ENCODE peak calls at places on chromosomes 13 and 19, in seven cellular contexts. One of them, this sample, is unnamed.

GRCh38 chr13:41848435-41849255 is 112.3 kb downstream of the VWA8 start:
- DNase-seq in HAP-1: no peak
- DNase-seq in midbrain: no peak
- DNase-seq in ACHN: peak
- DNase-seq in T1000: no peak
- DNase-seq in esophagus squamous epithelium: no peak
- DNase-seq in activated T-helper 2 cell treated with anti-CD3 and anti-CD28 coated beads, Interferon-gamma antibody, Interleukin-2, Interleukin-4, amounts not matched to agents 10 μg/mL and 5 μg/mL and 100 μg/mL, durations not matched to agents 14 hours and 24 hours and 36 hours: no peak
- DNase-seq in this sample: peak

GRCh38 chr13:39259371-39259770 is 221.1 kb downstream of the NHLRC3 start:
- DNase-seq in T1000: no peak
- DNase-seq in HAP-1: no peak
- DNase-seq in esophagus squamous epithelium: no peak
- DNase-seq in midbrain: no peak
- DNase-seq in ACHN: no peak
- DNase-seq in activated T-helper 2 cell treated with anti-CD3 and anti-CD28 coated beads, Interferon-gamma antibody, Interleukin-2, Interleukin-4, amounts not matched to agents 10 μg/mL and 5 μg/mL and 100 μg/mL, durations not matched to agents 14 hours and 24 hours and 36 hours: no peak
- DNase-seq in this sample: no peak

GRCh38 chr19:10501971-10502523 is 1.1 kb downstream of the KEAP1 start:
- DNase-seq in esophagus squamous epithelium: no peak
- DNase-seq in midbrain: peak
- DNase-seq in activated T-helper 2 cell treated with anti-CD3 and anti-CD28 coated beads, Interferon-gamma antibody, Interleukin-2, Interleukin-4, amounts not matched to agents 10 μg/mL and 5 μg/mL and 100 μg/mL, durations not matched to agents 14 hours and 24 hours and 36 hours: no peak
- DNase-seq in ACHN: peak
- DNase-seq in HAP-1: peak
- DNase-seq in T1000: no peak
- DNase-seq in this sample: peak

GRCh38 chr13:82772802-82773201 is 1109.5 kb downstream of the SLITRK1 start:
- DNase-seq in activated T-helper 2 cell treated with anti-CD3 and anti-CD28 coated beads, Interferon-gamma antibody, Interleukin-2, Interleukin-4, amounts not matched to agents 10 μg/mL and 5 μg/mL and 100 μg/mL, durations not matched to agents 14 hours and 24 hours and 36 hours: no peak
- DNase-seq in esophagus squamous epithelium: no peak
- DNase-seq in midbrain: no peak
- DNase-seq in ACHN: no peak
- DNase-seq in T1000: no peak
- DNase-seq in HAP-1: no peak
- DNase-seq in this sample: peak

GRCh38 chr13:22278336-22278929 is 607.6 kb downstream of the FGF9 start:
- DNase-seq in activated T-helper 2 cell treated with anti-CD3 and anti-CD28 coated beads, Interferon-gamma antibody, Interleukin-2, Interleukin-4, amounts not matched to agents 10 μg/mL and 5 μg/mL and 100 μg/mL, durations not matched to agents 14 hours and 24 hours and 36 hours: peak
- DNase-seq in esophagus squamous epithelium: no peak
- DNase-seq in HAP-1: no peak
- DNase-seq in T1000: no peak
- DNase-seq in midbrain: peak
- DNase-seq in ACHN: peak
- DNase-seq in this sample: peak

GRCh38 chr13:23741879-23742510 is 147.2 kb downstream of the MIPEP start:
- DNase-seq in HAP-1: peak
- DNase-seq in esophagus squamous epithelium: no peak
- DNase-seq in ACHN: peak
- DNase-seq in T1000: no peak
- DNase-seq in activated T-helper 2 cell treated with anti-CD3 and anti-CD28 coated beads, Interferon-gamma antibody, Interleukin-2, Interleukin-4, amounts not matched to agents 10 μg/mL and 5 μg/mL and 100 μg/mL, durations not matched to agents 14 hours and 24 hours and 36 hours: no peak
- DNase-seq in midbrain: no peak
- DNase-seq in this sample: no peak

GRCh38 chr13:101916108-101916757 is 463.8 kb downstream of the ITGBL1 start:
- DNase-seq in midbrain: no peak
- DNase-seq in activated T-helper 2 cell treated with anti-CD3 and anti-CD28 coated beads, Interferon-gamma antibody, Interleukin-2, Interleukin-4, amounts not matched to agents 10 μg/mL and 5 μg/mL and 100 μg/mL, durations not matched to agents 14 hours and 24 hours and 36 hours: no peak
- DNase-seq in ACHN: no peak
- DNase-seq in HAP-1: no peak
- DNase-seq in esophagus squamous epithelium: no peak
- DNase-seq in T1000: no peak
- DNase-seq in this sample: peak

GRCh38 chr13:75600371-75600770 is 35.8 kb upstream of the LMO7 start:
- DNase-seq in activated T-helper 2 cell treated with anti-CD3 and anti-CD28 coated beads, Interferon-gamma antibody, Interleukin-2, Interleukin-4, amounts not matched to agents 10 μg/mL and 5 μg/mL and 100 μg/mL, durations not matched to agents 14 hours and 24 hours and 36 hours: no peak
- DNase-seq in ACHN: no peak
- DNase-seq in midbrain: no peak
- DNase-seq in HAP-1: no peak
- DNase-seq in T1000: no peak
- DNase-seq in esophagus squamous epithelium: no peak
- DNase-seq in this sample: no peak

GRCh38 chr13:66618702-66619101 is 611.4 kb downstream of the PCDH9 start:
- DNase-seq in esophagus squamous epithelium: no peak
- DNase-seq in HAP-1: no peak
- DNase-seq in T1000: no peak
- DNase-seq in activated T-helper 2 cell treated with anti-CD3 and anti-CD28 coated beads, Interferon-gamma antibody, Interleukin-2, Interleukin-4, amounts not matched to agents 10 μg/mL and 5 μg/mL and 100 μg/mL, durations not matched to agents 14 hours and 24 hours and 36 hours: no peak
- DNase-seq in midbrain: no peak
- DNase-seq in ACHN: peak
- DNase-seq in this sample: peak

GRCh38 chr13:98650376-98651107 is 73.6 kb upstream of the STK24 start:
- DNase-seq in midbrain: no peak
- DNase-seq in esophagus squamous epithelium: no peak
- DNase-seq in T1000: no peak
- DNase-seq in activated T-helper 2 cell treated with anti-CD3 and anti-CD28 coated beads, Interferon-gamma antibody, Interleukin-2, Interleukin-4, amounts not matched to agents 10 μg/mL and 5 μg/mL and 100 μg/mL, durations not matched to agents 14 hours and 24 hours and 36 hours: no peak
- DNase-seq in HAP-1: no peak
- DNase-seq in ACHN: no peak
- DNase-seq in this sample: no peak

GRCh38 chr19:3838661-3839060 is 30.2 kb downstream of the ZFR2 start:
- DNase-seq in midbrain: no peak
- DNase-seq in esophagus squamous epithelium: no peak
- DNase-seq in HAP-1: no peak
- DNase-seq in ACHN: no peak
- DNase-seq in T1000: no peak
- DNase-seq in activated T-helper 2 cell treated with anti-CD3 and anti-CD28 coated beads, Interferon-gamma antibody, Interleukin-2, Interleukin-4, amounts not matched to agents 10 μg/mL and 5 μg/mL and 100 μg/mL, durations not matched to agents 14 hours and 24 hours and 36 hours: no peak
- DNase-seq in this sample: no peak

GRCh38 chr13:97020194-97020593 is 25.9 kb upstream of the OXGR1 start:
- DNase-seq in T1000: no peak
- DNase-seq in HAP-1: no peak
- DNase-seq in esophagus squamous epithelium: no peak
- DNase-seq in ACHN: no peak
- DNase-seq in activated T-helper 2 cell treated with anti-CD3 and anti-CD28 coated beads, Interferon-gamma antibody, Interleukin-2, Interleukin-4, amounts not matched to agents 10 μg/mL and 5 μg/mL and 100 μg/mL, durations not matched to agents 14 hours and 24 hours and 36 hours: no peak
- DNase-seq in midbrain: no peak
- DNase-seq in this sample: no peak

GRCh38 chr13:73231456-73231855 is 172.7 kb downstream of the KLF5 start:
- DNase-seq in T1000: no peak
- DNase-seq in activated T-helper 2 cell treated with anti-CD3 and anti-CD28 coated beads, Interferon-gamma antibody, Interleukin-2, Interleukin-4, amounts not matched to agents 10 μg/mL and 5 μg/mL and 100 μg/mL, durations not matched to agents 14 hours and 24 hours and 36 hours: no peak
- DNase-seq in midbrain: no peak
- DNase-seq in esophagus squamous epithelium: no peak
- DNase-seq in ACHN: no peak
- DNase-seq in HAP-1: no peak
- DNase-seq in this sample: peak

GRCh38 chr13:101325423-101325822 is 90.9 kb downstream of the NALCN start:
- DNase-seq in ACHN: no peak
- DNase-seq in activated T-helper 2 cell treated with anti-CD3 and anti-CD28 coated beads, Interferon-gamma antibody, Interleukin-2, Interleukin-4, amounts not matched to agents 10 μg/mL and 5 μg/mL and 100 μg/mL, durations not matched to agents 14 hours and 24 hours and 36 hours: no peak
- DNase-seq in esophagus squamous epithelium: no peak
- DNase-seq in T1000: no peak
- DNase-seq in midbrain: no peak
- DNase-seq in HAP-1: no peak
- DNase-seq in this sample: no peak

GRCh38 chr13:50320297-50320862 is 305.1 kb downstream of the KCNRG start:
- DNase-seq in T1000: no peak
- DNase-seq in ACHN: peak
- DNase-seq in HAP-1: no peak
- DNase-seq in esophagus squamous epithelium: no peak
- DNase-seq in activated T-helper 2 cell treated with anti-CD3 and anti-CD28 coated beads, Interferon-gamma antibody, Interleukin-2, Interleukin-4, amounts not matched to agents 10 μg/mL and 5 μg/mL and 100 μg/mL, durations not matched to agents 14 hours and 24 hours and 36 hours: no peak
- DNase-seq in midbrain: no peak
- DNase-seq in this sample: peak

GRCh38 chr13:21478881-21479808 is 20.0 kb upstream of the ZDHHC20 start:
- DNase-seq in activated T-helper 2 cell treated with anti-CD3 and anti-CD28 coated beads, Interferon-gamma antibody, Interleukin-2, Interleukin-4, amounts not matched to agents 10 μg/mL and 5 μg/mL and 100 μg/mL, durations not matched to agents 14 hours and 24 hours and 36 hours: no peak
- DNase-seq in T1000: peak
- DNase-seq in esophagus squamous epithelium: no peak
- DNase-seq in midbrain: peak
- DNase-seq in HAP-1: peak
- DNase-seq in ACHN: peak
- DNase-seq in this sample: peak

GRCh38 chr13:44734204-44734707 is 158.1 kb upstream of the TSC22D1 start:
- DNase-seq in activated T-helper 2 cell treated with anti-CD3 and anti-CD28 coated beads, Interferon-gamma antibody, Interleukin-2, Interleukin-4, amounts not matched to agents 10 μg/mL and 5 μg/mL and 100 μg/mL, durations not matched to agents 14 hours and 24 hours and 36 hours: no peak
- DNase-seq in esophagus squamous epithelium: no peak
- DNase-seq in T1000: no peak
- DNase-seq in HAP-1: no peak
- DNase-seq in ACHN: no peak
- DNase-seq in midbrain: no peak
- DNase-seq in this sample: peak

GRCh38 chr19:11227201-11227886 is 12.1 kb upstream of the ANGPTL8 start:
- DNase-seq in activated T-helper 2 cell treated with anti-CD3 and anti-CD28 coated beads, Interferon-gamma antibody, Interleukin-2, Interleukin-4, amounts not matched to agents 10 μg/mL and 5 μg/mL and 100 μg/mL, durations not matched to agents 14 hours and 24 hours and 36 hours: no peak
- DNase-seq in midbrain: no peak
- DNase-seq in esophagus squamous epithelium: no peak
- DNase-seq in T1000: no peak
- DNase-seq in ACHN: peak
- DNase-seq in HAP-1: peak
- DNase-seq in this sample: no peak

GRCh38 chr19:58385313-58386165 is 1.5 kb upstream of the RPS5 start:
- DNase-seq in T1000: no peak
- DNase-seq in midbrain: no peak
- DNase-seq in ACHN: no peak
- DNase-seq in HAP-1: no peak
- DNase-seq in esophagus squamous epithelium: no peak
- DNase-seq in activated T-helper 2 cell treated with anti-CD3 and anti-CD28 coated beads, Interferon-gamma antibody, Interleukin-2, Interleukin-4, amounts not matched to agents 10 μg/mL and 5 μg/mL and 100 μg/mL, durations not matched to agents 14 hours and 24 hours and 36 hours: no peak
- DNase-seq in this sample: no peak

GRCh38 chr13:77349365-77349764 is 22.5 kb upstream of the MYCBP2 start:
- DNase-seq in esophagus squamous epithelium: no peak
- DNase-seq in T1000: no peak
- DNase-seq in activated T-helper 2 cell treated with anti-CD3 and anti-CD28 coated beads, Interferon-gamma antibody, Interleukin-2, Interleukin-4, amounts not matched to agents 10 μg/mL and 5 μg/mL and 100 μg/mL, durations not matched to agents 14 hours and 24 hours and 36 hours: no peak
- DNase-seq in HAP-1: no peak
- DNase-seq in midbrain: no peak
- DNase-seq in ACHN: no peak
- DNase-seq in this sample: no peak

GRCh38 chr19:3026768-3027167 is 2.3 kb downstream of the TLE2 start:
- DNase-seq in T1000: no peak
- DNase-seq in esophagus squamous epithelium: no peak
- DNase-seq in activated T-helper 2 cell treated with anti-CD3 and anti-CD28 coated beads, Interferon-gamma antibody, Interleukin-2, Interleukin-4, amounts not matched to agents 10 μg/mL and 5 μg/mL and 100 μg/mL, durations not matched to agents 14 hours and 24 hours and 36 hours: no peak
- DNase-seq in ACHN: no peak
- DNase-seq in HAP-1: no peak
- DNase-seq in midbrain: no peak
- DNase-seq in this sample: no peak

GRCh38 chr13:67278230-67278629 is 48.1 kb upstream of the PCDH9 start:
- DNase-seq in midbrain: no peak
- DNase-seq in HAP-1: no peak
- DNase-seq in activated T-helper 2 cell treated with anti-CD3 and anti-CD28 coated beads, Interferon-gamma antibody, Interleukin-2, Interleukin-4, amounts not matched to agents 10 μg/mL and 5 μg/mL and 100 μg/mL, durations not matched to agents 14 hours and 24 hours and 36 hours: no peak
- DNase-seq in esophagus squamous epithelium: no peak
- DNase-seq in ACHN: no peak
- DNase-seq in T1000: no peak
- DNase-seq in this sample: peak

GRCh38 chr19:38952395-38953165 is 21.8 kb downstream of the MRPS12 start:
- DNase-seq in ACHN: peak
- DNase-seq in midbrain: peak
- DNase-seq in esophagus squamous epithelium: no peak
- DNase-seq in T1000: no peak
- DNase-seq in HAP-1: peak
- DNase-seq in activated T-helper 2 cell treated with anti-CD3 and anti-CD28 coated beads, Interferon-gamma antibody, Interleukin-2, Interleukin-4, amounts not matched to agents 10 μg/mL and 5 μg/mL and 100 μg/mL, durations not matched to agents 14 hours and 24 hours and 36 hours: peak
- DNase-seq in this sample: no peak

GRCh38 chr13:84864341-84864740 is 934.9 kb downstream of the SLITRK6 start:
- DNase-seq in T1000: no peak
- DNase-seq in ACHN: no peak
- DNase-seq in activated T-helper 2 cell treated with anti-CD3 and anti-CD28 coated beads, Interferon-gamma antibody, Interleukin-2, Interleukin-4, amounts not matched to agents 10 μg/mL and 5 μg/mL and 100 μg/mL, durations not matched to agents 14 hours and 24 hours and 36 hours: no peak
- DNase-seq in midbrain: no peak
- DNase-seq in esophagus squamous epithelium: no peak
- DNase-seq in HAP-1: no peak
- DNase-seq in this sample: no peak

GRCh38 chr13:107035778-107036177 is 467.8 kb upstream of the ARGLU1 start:
- DNase-seq in ACHN: no peak
- DNase-seq in midbrain: no peak
- DNase-seq in esophagus squamous epithelium: no peak
- DNase-seq in activated T-helper 2 cell treated with anti-CD3 and anti-CD28 coated beads, Interferon-gamma antibody, Interleukin-2, Interleukin-4, amounts not matched to agents 10 μg/mL and 5 μg/mL and 100 μg/mL, durations not matched to agents 14 hours and 24 hours and 36 hours: no peak
- DNase-seq in T1000: no peak
- DNase-seq in HAP-1: no peak
- DNase-seq in this sample: no peak

GRCh38 chr19:20776083-20777076 is at the start of gene ZNF66:
- DNase-seq in HAP-1: no peak
- DNase-seq in midbrain: peak
- DNase-seq in ACHN: no peak
- DNase-seq in esophagus squamous epithelium: peak
- DNase-seq in T1000: peak
- DNase-seq in activated T-helper 2 cell treated with anti-CD3 and anti-CD28 coated beads, Interferon-gamma antibody, Interleukin-2, Interleukin-4, amounts not matched to agents 10 μg/mL and 5 μg/mL and 100 μg/mL, durations not matched to agents 14 hours and 24 hours and 36 hours: peak
- DNase-seq in this sample: peak

GRCh38 chr13:95298971-95299627 is 2.2 kb downstream of the ABCC4 start:
- DNase-seq in activated T-helper 2 cell treated with anti-CD3 and anti-CD28 coated beads, Interferon-gamma antibody, Interleukin-2, Interleukin-4, amounts not matched to agents 10 μg/mL and 5 μg/mL and 100 μg/mL, durations not matched to agents 14 hours and 24 hours and 36 hours: no peak
- DNase-seq in T1000: no peak
- DNase-seq in esophagus squamous epithelium: no peak
- DNase-seq in HAP-1: no peak
- DNase-seq in ACHN: peak
- DNase-seq in midbrain: no peak
- DNase-seq in this sample: peak

GRCh38 chr13:38072696-38073095 is 203.1 kb upstream of the TRPC4 start:
- DNase-seq in esophagus squamous epithelium: no peak
- DNase-seq in midbrain: no peak
- DNase-seq in ACHN: no peak
- DNase-seq in T1000: no peak
- DNase-seq in HAP-1: no peak
- DNase-seq in activated T-helper 2 cell treated with anti-CD3 and anti-CD28 coated beads, Interferon-gamma antibody, Interleukin-2, Interleukin-4, amounts not matched to agents 10 μg/mL and 5 μg/mL and 100 μg/mL, durations not matched to agents 14 hours and 24 hours and 36 hours: no peak
- DNase-seq in this sample: no peak

GRCh38 chr13:28163587-28163986 is 25.2 kb downstream of the PAN3 start:
- DNase-seq in T1000: no peak
- DNase-seq in HAP-1: no peak
- DNase-seq in activated T-helper 2 cell treated with anti-CD3 and anti-CD28 coated beads, Interferon-gamma antibody, Interleukin-2, Interleukin-4, amounts not matched to agents 10 μg/mL and 5 μg/mL and 100 μg/mL, durations not matched to agents 14 hours and 24 hours and 36 hours: no peak
- DNase-seq in ACHN: no peak
- DNase-seq in midbrain: no peak
- DNase-seq in esophagus squamous epithelium: no peak
- DNase-seq in this sample: no peak

GRCh38 chr13:44272692-44273091 is 100.9 kb upstream of the SERP2 start:
- DNase-seq in T1000: no peak
- DNase-seq in HAP-1: no peak
- DNase-seq in midbrain: no peak
- DNase-seq in esophagus squamous epithelium: no peak
- DNase-seq in activated T-helper 2 cell treated with anti-CD3 and anti-CD28 coated beads, Interferon-gamma antibody, Interleukin-2, Interleukin-4, amounts not matched to agents 10 μg/mL and 5 μg/mL and 100 μg/mL, durations not matched to agents 14 hours and 24 hours and 36 hours: no peak
- DNase-seq in ACHN: no peak
- DNase-seq in this sample: no peak

GRCh38 chr19:34336781-34337271 is 28.2 kb upstream of the GPI start:
- DNase-seq in esophagus squamous epithelium: no peak
- DNase-seq in HAP-1: peak
- DNase-seq in activated T-helper 2 cell treated with anti-CD3 and anti-CD28 coated beads, Interferon-gamma antibody, Interleukin-2, Interleukin-4, amounts not matched to agents 10 μg/mL and 5 μg/mL and 100 μg/mL, durations not matched to agents 14 hours and 24 hours and 36 hours: no peak
- DNase-seq in ACHN: peak
- DNase-seq in T1000: no peak
- DNase-seq in midbrain: peak
- DNase-seq in this sample: peak

GRCh38 chr19:1133471-1133929 is 29.7 kb downstream of the GPX4 start:
- DNase-seq in midbrain: no peak
- DNase-seq in HAP-1: peak
- DNase-seq in ACHN: peak
- DNase-seq in activated T-helper 2 cell treated with anti-CD3 and anti-CD28 coated beads, Interferon-gamma antibody, Interleukin-2, Interleukin-4, amounts not matched to agents 10 μg/mL and 5 μg/mL and 100 μg/mL, durations not matched to agents 14 hours and 24 hours and 36 hours: peak
- DNase-seq in T1000: peak
- DNase-seq in esophagus squamous epithelium: peak
- DNase-seq in this sample: peak

GRCh38 chr13:46810440-46810839 is 13.5 kb upstream of the ESD start:
- DNase-seq in esophagus squamous epithelium: no peak
- DNase-seq in activated T-helper 2 cell treated with anti-CD3 and anti-CD28 coated beads, Interferon-gamma antibody, Interleukin-2, Interleukin-4, amounts not matched to agents 10 μg/mL and 5 μg/mL and 100 μg/mL, durations not matched to agents 14 hours and 24 hours and 36 hours: no peak
- DNase-seq in midbrain: no peak
- DNase-seq in HAP-1: no peak
- DNase-seq in ACHN: no peak
- DNase-seq in T1000: no peak
- DNase-seq in this sample: peak

GRCh38 chr19:3382460-3383100 is 16.2 kb downstream of the NFIC start:
- DNase-seq in esophagus squamous epithelium: no peak
- DNase-seq in midbrain: no peak
- DNase-seq in ACHN: no peak
- DNase-seq in activated T-helper 2 cell treated with anti-CD3 and anti-CD28 coated beads, Interferon-gamma antibody, Interleukin-2, Interleukin-4, amounts not matched to agents 10 μg/mL and 5 μg/mL and 100 μg/mL, durations not matched to agents 14 hours and 24 hours and 36 hours: no peak
- DNase-seq in HAP-1: no peak
- DNase-seq in T1000: no peak
- DNase-seq in this sample: no peak

GRCh38 chr19:56110515-56111448 is 10.3 kb downstream of the ZNF787 start:
- DNase-seq in midbrain: no peak
- DNase-seq in ACHN: no peak
- DNase-seq in HAP-1: no peak
- DNase-seq in T1000: no peak
- DNase-seq in esophagus squamous epithelium: no peak
- DNase-seq in activated T-helper 2 cell treated with anti-CD3 and anti-CD28 coated beads, Interferon-gamma antibody, Interleukin-2, Interleukin-4, amounts not matched to agents 10 μg/mL and 5 μg/mL and 100 μg/mL, durations not matched to agents 14 hours and 24 hours and 36 hours: no peak
- DNase-seq in this sample: no peak

This sample was measured in GM03348.